ENCODE peak calls at places on chromosomes 11 and 22, in five cellular contexts. One of them, this sample, is unnamed.

GRCh38 chr22:32697331-32697995 is 104.0 kb upstream of the TIMP3 start:
- DNase-seq in neuronal stem cell: no peak
- DNase-seq in H9: no peak
- DNase-seq in mesenchymal stem cell: no peak
- DNase-seq in IMR-90: no peak
- DNase-seq in this sample: no peak

GRCh38 chr11:130087294-130087926 is 17.7 kb downstream of the APLP2 start:
- DNase-seq in neuronal stem cell: no peak
- DNase-seq in H9: no peak
- DNase-seq in mesenchymal stem cell: no peak
- DNase-seq in IMR-90: no peak
- DNase-seq in this sample: no peak

GRCh38 chr11:116210663-116211062 is 562.1 kb downstream of the BUD13 start:
- DNase-seq in neuronal stem cell: no peak
- DNase-seq in H9: no peak
- DNase-seq in mesenchymal stem cell: no peak
- DNase-seq in IMR-90: no peak
- DNase-seq in this sample: no peak

GRCh38 chr22:46085831-46086576 is 64.3 kb upstream of the PPARA start:
- DNase-seq in neuronal stem cell: no peak
- DNase-seq in H9: no peak
- DNase-seq in mesenchymal stem cell: no peak
- DNase-seq in IMR-90: no peak
- DNase-seq in this sample: no peak

GRCh38 chr11:117501499-117501898 is 173.8 kb downstream of the CEP164 start:
- DNase-seq in neuronal stem cell: no peak
- DNase-seq in H9: no peak
- DNase-seq in mesenchymal stem cell: no peak
- DNase-seq in IMR-90: no peak
- DNase-seq in this sample: no peak

GRCh38 chr22:37500745-37501144 is 14.6 kb upstream of the MFNG start:
- DNase-seq in neuronal stem cell: no peak
- DNase-seq in H9: no peak
- DNase-seq in mesenchymal stem cell: no peak
- DNase-seq in IMR-90: no peak
- DNase-seq in this sample: no peak

GRCh38 chr11:119806064-119806915 is 77.3 kb upstream of the NECTIN1 start:
- DNase-seq in neuronal stem cell: no peak
- DNase-seq in H9: no peak
- DNase-seq in mesenchymal stem cell: no peak
- DNase-seq in IMR-90: no peak
- DNase-seq in this sample: no peak

GRCh38 chr22:43319661-43320486 is 23.3 kb downstream of the SCUBE1 start:
- DNase-seq in neuronal stem cell: no peak
- DNase-seq in H9: no peak
- DNase-seq in mesenchymal stem cell: no peak
- DNase-seq in IMR-90: no peak
- DNase-seq in this sample: no peak

GRCh38 chr11:72024073-72024749 is 25.5 kb downstream of the IL18BP start:
- DNase-seq in neuronal stem cell: no peak
- DNase-seq in H9: no peak
- DNase-seq in mesenchymal stem cell: no peak
- DNase-seq in IMR-90: no peak
- DNase-seq in this sample: no peak

GRCh38 chr11:2275334-2276279 is 5.2 kb upstream of the ASCL2 start:
- DNase-seq in neuronal stem cell: no peak
- DNase-seq in H9: no peak
- DNase-seq in mesenchymal stem cell: no peak
- DNase-seq in IMR-90: no peak
- DNase-seq in this sample: no peak

GRCh38 chr11:102590646-102591045 is 34.5 kb downstream of the MMP20 start:
- DNase-seq in neuronal stem cell: no peak
- DNase-seq in H9: no peak
- DNase-seq in mesenchymal stem cell: no peak
- DNase-seq in IMR-90: no peak
- DNase-seq in this sample: no peak

GRCh38 chr11:69961738-69962137 is 116.4 kb upstream of the ANO1 start:
- DNase-seq in neuronal stem cell: no peak
- DNase-seq in H9: no peak
- DNase-seq in mesenchymal stem cell: no peak
- DNase-seq in IMR-90: no peak
- DNase-seq in this sample: no peak

GRCh38 chr11:65376138-65376713 is 6.2 kb downstream of the SLC25A45 start:
- DNase-seq in neuronal stem cell: no peak
- DNase-seq in H9: no peak
- DNase-seq in mesenchymal stem cell: no peak
- DNase-seq in IMR-90: no peak
- DNase-seq in this sample: no peak

GRCh38 chr11:65378208-65378927 is 4.1 kb downstream of the SLC25A45 start:
- DNase-seq in neuronal stem cell: no peak
- DNase-seq in H9: no peak
- DNase-seq in mesenchymal stem cell: no peak
- DNase-seq in IMR-90: no peak
- DNase-seq in this sample: no peak

GRCh38 chr11:65378928-65379638 is 3.4 kb downstream of the SLC25A45 start:
- DNase-seq in neuronal stem cell: no peak
- DNase-seq in H9: no peak
- DNase-seq in mesenchymal stem cell: no peak
- DNase-seq in IMR-90: no peak
- DNase-seq in this sample: no peak

GRCh38 chr11:65377036-65377435 is 5.4 kb downstream of the SLC25A45 start:
- DNase-seq in neuronal stem cell: no peak
- DNase-seq in H9: no peak
- DNase-seq in mesenchymal stem cell: peak; percentile 35
- DNase-seq in IMR-90: no peak
- DNase-seq in this sample: no peak

GRCh38 chr11:65377777-65378176 is 4.7 kb downstream of the SLC25A45 start:
- DNase-seq in neuronal stem cell: no peak
- DNase-seq in H9: no peak
- DNase-seq in mesenchymal stem cell: no peak
- DNase-seq in IMR-90: no peak
- DNase-seq in this sample: no peak
- H3K27me3 ChIP-seq in neuronal stem cell: no peaks in the 10 kb centered on the region
- H3K27me3 ChIP-seq in H9: no peaks in the 10 kb centered on the region
- H3K27me3 ChIP-seq in mesenchymal stem cell: no peaks in the 10 kb centered on the region
- H3K27me3 ChIP-seq in IMR-90: no peaks in the 10 kb centered on the region
- H3K27me3 ChIP-seq in this sample: no peaks in the 10 kb centered on the region

DNA sequence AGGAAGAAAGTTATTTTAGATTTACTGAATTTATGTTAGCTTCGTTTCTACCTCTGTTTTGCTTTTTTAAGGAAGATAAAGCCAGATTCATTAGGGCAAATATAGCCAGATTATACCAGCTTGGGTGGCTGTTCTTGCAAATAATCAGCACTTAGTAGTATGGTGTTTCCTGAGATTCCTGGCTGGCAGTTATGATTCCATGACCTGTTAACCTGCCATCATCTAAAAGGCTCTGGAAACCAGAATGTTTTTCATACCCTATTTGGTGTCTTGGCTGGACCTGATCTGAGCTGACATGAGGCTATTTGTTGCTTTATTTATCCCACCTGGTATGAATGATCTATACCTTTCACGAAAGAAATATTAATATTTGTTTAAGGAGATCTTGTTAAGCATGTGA is 82.7 kb upstream of the HORMAD2 start:
- DNase-seq in neuronal stem cell: no peak
- DNase-seq in H9: no peak
- DNase-seq in mesenchymal stem cell: no peak
- DNase-seq in IMR-90: no peak
- DNase-seq in this sample: no peak
- H3K4ac ChIP-seq in neuronal stem cell: no peak overlapping the region
- H3K4ac ChIP-seq in H9: no peak overlapping the region
- H3K4ac ChIP-seq in mesenchymal stem cell: no peak overlapping the region
- H3K4ac ChIP-seq in IMR-90: no peak overlapping the region
- H3K4ac ChIP-seq in this sample: no peak overlapping the region

DNA sequence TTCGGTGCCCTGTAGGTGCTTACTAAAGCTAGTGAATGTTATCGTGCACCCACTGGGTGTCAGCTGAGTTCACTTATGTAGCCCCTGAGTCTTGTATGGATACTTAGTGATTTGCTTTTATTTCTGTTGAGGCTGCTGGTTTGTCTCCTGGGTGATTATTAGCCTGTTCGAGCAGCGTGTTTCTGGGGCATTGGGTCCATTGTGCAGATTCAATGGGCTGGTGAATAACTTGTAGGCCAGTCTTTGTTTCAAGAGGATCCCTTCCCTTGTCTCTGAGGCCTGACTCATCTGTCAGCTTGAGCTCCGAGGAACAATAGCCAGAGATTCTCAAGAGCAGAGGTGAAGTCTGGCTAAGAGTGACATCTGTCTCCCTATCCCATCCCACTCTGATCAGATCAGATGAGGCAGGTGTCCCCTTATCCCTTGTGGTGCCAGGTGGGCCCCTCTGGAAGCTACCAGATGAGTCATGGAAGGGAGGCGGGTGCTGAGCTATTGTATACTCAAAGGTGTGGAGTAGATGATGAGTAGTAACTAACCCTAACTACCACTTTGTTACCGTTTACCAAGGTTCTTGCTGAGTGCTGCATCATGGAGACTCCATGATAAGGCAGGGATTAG is 3.7 kb downstream of the MIAT start:
- DNase-seq in neuronal stem cell: peak; percentile 80
- DNase-seq in H9: no peak
- DNase-seq in mesenchymal stem cell: no peak
- DNase-seq in IMR-90: no peak
- DNase-seq in this sample: peak; percentile 82
- H3K27me3 ChIP-seq in neuronal stem cell: no peaks in the 10 kb centered on the region
- H3K27me3 ChIP-seq in H9: no peaks in the 10 kb centered on the region
- H3K27me3 ChIP-seq in mesenchymal stem cell: peaks cover 19% of the 10 kb centered on the region
- H3K27me3 ChIP-seq in IMR-90: peaks cover 18% of the 10 kb centered on the region
- H3K27me3 ChIP-seq in this sample: no peaks in the 10 kb centered on the region

GRCh38 chr11:78384231-78384630 is 33.4 kb downstream of the GAB2 start:
- DNase-seq in neuronal stem cell: no peak
- DNase-seq in H9: no peak
- DNase-seq in mesenchymal stem cell: no peak
- DNase-seq in IMR-90: no peak
- DNase-seq in this sample: no peak

GRCh38 chr11:78385205-78385604 is 32.4 kb downstream of the GAB2 start:
- DNase-seq in neuronal stem cell: no peak
- DNase-seq in H9: no peak
- DNase-seq in mesenchymal stem cell: no peak
- DNase-seq in IMR-90: no peak
- DNase-seq in this sample: no peak

GRCh38 chr11:78390809-78391208 is 26.8 kb downstream of the GAB2 start:
- DNase-seq in neuronal stem cell: no peak
- DNase-seq in H9: no peak
- DNase-seq in mesenchymal stem cell: no peak
- DNase-seq in IMR-90: no peak
- DNase-seq in this sample: no peak

GRCh38 chr11:78381867-78382266 is 35.8 kb downstream of the GAB2 start:
- DNase-seq in neuronal stem cell: no peak
- DNase-seq in H9: no peak
- DNase-seq in mesenchymal stem cell: no peak
- DNase-seq in IMR-90: no peak
- DNase-seq in this sample: no peak

DNA sequence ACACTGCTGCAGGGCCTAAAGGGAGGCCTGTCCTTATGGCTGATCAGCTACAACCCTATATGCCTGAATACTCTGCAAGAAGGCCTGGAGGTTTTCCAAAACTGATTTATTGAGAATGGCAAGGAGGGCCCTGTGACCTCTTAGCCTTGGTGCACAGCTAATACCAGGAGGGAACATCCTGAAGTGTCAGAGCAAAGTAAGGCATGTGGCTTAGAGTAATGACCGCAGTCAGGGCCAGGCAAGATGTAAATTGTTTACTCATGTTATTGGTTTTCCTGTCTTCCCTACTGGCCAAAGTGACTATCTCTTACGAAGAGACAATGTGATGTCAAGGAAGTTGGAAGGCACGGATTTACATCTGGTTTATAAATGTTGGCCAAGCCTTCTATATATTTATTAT is 31.1 kb downstream of the GAB2 start:
- DNase-seq in neuronal stem cell: no peak
- DNase-seq in H9: no peak
- DNase-seq in mesenchymal stem cell: peak; percentile 68
- DNase-seq in IMR-90: no peak
- DNase-seq in this sample: no peak
- H3K4ac ChIP-seq in neuronal stem cell: no peak overlapping the region
- H3K4ac ChIP-seq in H9: no peak overlapping the region
- H3K4ac ChIP-seq in mesenchymal stem cell: no peak overlapping the region
- H3K4ac ChIP-seq in IMR-90: no peak overlapping the region
- H3K4ac ChIP-seq in this sample: no peak overlapping the region

GRCh38 chr11:12289667-12290476 is 87.5 kb upstream of the PARVA start:
- DNase-seq in neuronal stem cell: no peak
- DNase-seq in H9: no peak
- DNase-seq in mesenchymal stem cell: no peak
- DNase-seq in IMR-90: no peak
- DNase-seq in this sample: peak; percentile 19
- H3K27me3 ChIP-seq in neuronal stem cell: no peaks in the 10 kb centered on the region
- H3K27me3 ChIP-seq in H9: no peaks in the 10 kb centered on the region
- H3K27me3 ChIP-seq in mesenchymal stem cell: no peaks in the 10 kb centered on the region
- H3K27me3 ChIP-seq in IMR-90: no peaks in the 10 kb centered on the region
- H3K27me3 ChIP-seq in this sample: no peaks in the 10 kb centered on the region

GRCh38 chr11:33135768-33136443 is 25.4 kb downstream of the CSTF3 start:
- DNase-seq in neuronal stem cell: no peak
- DNase-seq in H9: no peak
- DNase-seq in mesenchymal stem cell: no peak
- DNase-seq in IMR-90: no peak
- DNase-seq in this sample: no peak
- H3K4ac ChIP-seq in neuronal stem cell: no peak overlapping the region
- H3K4ac ChIP-seq in H9: no peak overlapping the region
- H3K4ac ChIP-seq in mesenchymal stem cell: no peak overlapping the region
- H3K4ac ChIP-seq in IMR-90: no peak overlapping the region
- H3K4ac ChIP-seq in this sample: no peak overlapping the region

This sample was measured in mesendoderm.